ENCODE peak calls at places on chromosome 1, in ten cellular contexts. U is lower lobe of right lung; L is AG04450; W is IMR-90; I is CD8-positive, alpha-beta T cell; N is sigmoid colon; D is A549; S is astrocyte of the spinal cord; T is astrocyte of the cerebellum; P is MM.1S. V is an unnamed sample.

GRCh38 chr1:156282143-156282478 is 514 bp downstream of the SMG5 start:
- DNase-seq in W (no peak), T (no peak), L (no peak), I (no peak), S (peak), P (peak), N (no peak), D (no peak), U (no peak), V (no peak)

GRCh38 chr1:41174170-41174569 is 67.9 kb downstream of the SCMH1 start:
- DNase-seq in L (no peak), S (no peak), P (no peak), D (no peak), N (no peak), U (no peak), I (no peak), T (no peak), W (no peak), V (no peak)

GRCh38 chr1:10687782-10688408 is 108.6 kb downstream of the CASZ1 start:
- DNase-seq in P (no peak), U (no peak), S (no peak), N (no peak), W (no peak), D (no peak), L (no peak), T (no peak), I (no peak), V (no peak)

GRCh38 chr1:198893141-198893540 is 254.3 kb downstream of the PTPRC start:
- DNase-seq in W (no peak), D (no peak), T (no peak), I (no peak), L (no peak), P (no peak), S (no peak), U (no peak), N (no peak), V (no peak)

GRCh38 chr1:178945763-178946266 is 74.9 kb upstream of the ANGPTL1 start:
- DNase-seq in U (no peak), S (peak), P (no peak), T (no peak), L (no peak), D (no peak), W (peak), N (no peak), I (no peak), V (no peak)

GRCh38 chr1:30405081-30405480 is 318.3 kb downstream of the MATN1 start:
- DNase-seq in W (no peak), I (no peak), N (peak), T (no peak), L (no peak), D (no peak), S (no peak), P (no peak), U (no peak), V (no peak)

GRCh38 chr1:188402986-188403385 is 1574.2 kb downstream of the PLA2G4A start:
- DNase-seq in P (no peak), I (no peak), N (no peak), D (no peak), S (no peak), T (no peak), W (no peak), U (no peak), L (no peak), V (no peak)

GRCh38 chr1:205354259-205354904 is 2.3 kb downstream of the KLHDC8A start:
- DNase-seq in N (peak), L (peak), I (peak), U (no peak), T (peak), D (peak), W (peak), P (peak), S (peak), V (no peak)

GRCh38 chr1:54126271-54126815 is 26.5 kb downstream of the CDCP2 start:
- DNase-seq in P (no peak), D (no peak), N (no peak), W (peak), T (no peak), I (no peak), L (peak), S (peak), U (no peak), V (no peak)

GRCh38 chr1:81228926-81229325 is 571.8 kb upstream of the ADGRL2 start:
- DNase-seq in U (no peak), P (no peak), T (no peak), N (no peak), S (no peak), I (no peak), D (no peak), L (no peak), W (no peak), V (no peak)

GRCh38 chr1:84582802-84583587 is 8.8 kb upstream of the CTBS start:
- DNase-seq in T (no peak), N (no peak), P (peak), S (no peak), W (no peak), U (no peak), I (no peak), L (no peak), D (no peak), V (no peak)

GRCh38 chr1:94463765-94464330 is 45.7 kb downstream of the ABCD3 start:
- DNase-seq in U (no peak), T (peak), W (peak), S (peak), D (peak), L (peak), I (no peak), N (no peak), P (peak), V (no peak)

GRCh38 chr1:228799929-228800328 is 64.7 kb downstream of the RHOU start:
- DNase-seq in S (no peak), P (no peak), I (no peak), N (no peak), L (no peak), U (no peak), D (no peak), T (no peak), W (no peak), V (no peak)

GRCh38 chr1:181104042-181104789 is 15.7 kb downstream of the IER5 start:
- DNase-seq in P (peak), N (no peak), S (no peak), L (no peak), T (no peak), I (no peak), W (no peak), U (no peak), D (peak), V (no peak)

GRCh38 chr1:185157599-185158469 is 867 bp downstream of the SWT1 start:
- DNase-seq in U (no peak), D (no peak), N (no peak), W (peak), I (peak), P (peak), S (peak), T (no peak), L (no peak), V (no peak)

GRCh38 chr1:29804181-29804899 is 568.0 kb downstream of the PTPRU start:
- DNase-seq in U (no peak), W (no peak), N (no peak), S (no peak), T (no peak), I (no peak), L (no peak), D (no peak), P (no peak), V (no peak)

GRCh38 chr1:45359882-45360513 is 19.8 kb upstream of the MUTYH start:
- DNase-seq in D (no peak), L (peak), T (peak), N (peak), W (peak), S (peak), P (peak), I (peak), U (no peak), V (peak)

GRCh38 chr1:12186277-12186985 is 19.6 kb downstream of the TNFRSF1B start:
- DNase-seq in I (no peak), P (no peak), W (peak), U (no peak), L (no peak), T (no peak), D (no peak), S (no peak), N (no peak), V (no peak)

GRCh38 chr1:200901796-200902444 is 7.2 kb downstream of the INAVA start:
- DNase-seq in T (no peak), L (no peak), I (no peak), D (no peak), N (peak), W (no peak), U (no peak), S (no peak), P (no peak), V (no peak)

GRCh38 chr1:200525167-200526123 is 95.1 kb downstream of the KIF14 start:
- DNase-seq in P (no peak), N (no peak), L (no peak), I (no peak), W (peak), D (no peak), U (no peak), S (peak), T (no peak), V (no peak)

DNA sequence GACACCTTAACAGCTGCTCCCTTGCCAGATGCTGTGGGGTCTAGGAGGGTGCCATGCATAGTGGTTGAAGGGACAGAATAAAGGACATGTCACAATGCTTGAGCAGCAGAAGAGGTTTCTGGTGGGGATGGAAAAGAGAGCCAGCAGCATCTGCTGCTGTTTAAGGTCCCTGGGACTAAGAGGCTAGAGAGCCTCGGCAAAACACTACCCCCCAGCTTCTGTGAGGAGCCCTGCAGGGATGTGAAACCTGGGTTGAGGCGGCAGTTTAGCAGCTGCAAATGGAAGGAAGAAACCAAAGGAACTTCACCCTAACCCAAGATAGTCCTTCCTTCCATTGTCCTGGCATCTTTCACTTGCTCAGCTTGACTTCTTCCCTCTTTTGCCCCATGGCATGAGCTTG is 39.4 kb downstream of the PLXNA2 start:
- DNase-seq in S (no peak), U (no peak), D (no peak), T (no peak), N (no peak), I (no peak), P (no peak), L (no peak), W (no peak), V (no peak)
- TF ChIP-seq CTCF in S (peak), U (no peak), D (no peak), T (no peak), N (no peak), I (no peak), P (peak), L (no peak), W (no peak), V (no peak)

GRCh38 chr1:119602169-119602568 is 45.9 kb downstream of the ZNF697 start:
- DNase-seq in W (no peak), N (no peak), U (no peak), L (no peak), I (no peak), D (no peak), P (no peak), T (no peak), S (no peak), V (no peak)
- TF ChIP-seq CTCF in W (no peak), N (no peak), U (no peak), L (no peak), I (no peak), D (no peak), P (no peak), T (no peak), S (no peak), V (no peak)

GRCh38 chr1:152448496-152448895 is 34.4 kb upstream of the CRNN start:
- DNase-seq in I (no peak), T (no peak), P (no peak), W (no peak), L (no peak), D (no peak), N (no peak), U (no peak), S (no peak), V (no peak)

GRCh38 chr1:152449661-152450060 is 35.6 kb upstream of the CRNN start:
- DNase-seq in U (no peak), P (peak), W (no peak), D (no peak), L (no peak), T (no peak), N (no peak), I (no peak), S (no peak), V (no peak)

GRCh38 chr1:152448095-152448494 is 34.0 kb upstream of the CRNN start:
- DNase-seq in L (no peak), P (peak), D (no peak), S (no peak), T (no peak), I (no peak), W (no peak), N (peak), U (no peak), V (no peak)

GRCh38 chr1:152447484-152447883 is 33.4 kb upstream of the CRNN start:
- DNase-seq in N (no peak), I (no peak), S (no peak), W (no peak), L (no peak), T (no peak), P (no peak), D (no peak), U (no peak), V (no peak)

GRCh38 chr1:152451254-152451653 is 37.2 kb upstream of the CRNN start:
- DNase-seq in U (no peak), T (no peak), S (no peak), L (no peak), W (no peak), D (no peak), P (no peak), N (no peak), I (no peak), V (no peak)
- TF ChIP-seq CTCF in U (no peak), T (no peak), S (peak), L (no peak), W (no peak), D (no peak), P (no peak), N (no peak), I (no peak), V (no peak)

GRCh38 chr1:233673947-233674431 is 60.1 kb downstream of the KCNK1 start:
- DNase-seq in D (peak), I (no peak), N (no peak), W (peak), T (no peak), P (no peak), S (no peak), U (no peak), L (no peak), V (no peak)

GRCh38 chr1:233677690-233678354 is 63.9 kb downstream of the KCNK1 start:
- DNase-seq in N (no peak), L (no peak), W (no peak), D (no peak), P (no peak), T (no peak), S (no peak), I (no peak), U (no peak), V (no peak)

GRCh38 chr1:233673146-233673946 is 59.4 kb downstream of the KCNK1 start:
- DNase-seq in S (no peak), U (no peak), D (peak), I (no peak), P (no peak), N (no peak), L (no peak), T (no peak), W (no peak), V (no peak)

GRCh38 chr1:233675394-233675793 is 61.5 kb downstream of the KCNK1 start:
- DNase-seq in P (no peak), W (no peak), U (no peak), N (no peak), T (no peak), L (no peak), I (no peak), S (no peak), D (no peak), V (no peak)

GRCh38 chr1:233675893-233676292 is 62.0 kb downstream of the KCNK1 start:
- DNase-seq in I (no peak), D (no peak), W (no peak), S (no peak), P (peak), T (no peak), L (no peak), N (no peak), U (no peak), V (no peak)
- TF ChIP-seq CTCF in I (no peak), D (no peak), W (no peak), S (no peak), P (peak), T (no peak), L (no peak), N (no peak), U (no peak), V (no peak)